ENCODE peak calls at places on chromosomes 11 and 22, in five cellular contexts. S is CD8-positive, alpha-beta memory T cell; C is psoas muscle; N is GM06990; J is heart right ventricle. P is an unnamed sample.

GRCh38 chr22:46162771-46163170 is 12.4 kb downstream of the PPARA start:
- DNase-seq in S (no peak), C (no peak), N (no peak), J (no peak), P (no peak)

GRCh38 chr11:121418625-121419114 is 33.4 kb upstream of the SORL1 start:
- DNase-seq in S (peak), C (no peak), N (no peak), J (peak), P (no peak)

GRCh38 chr11:61911124-61911700 is 6.2 kb downstream of the RAB3IL1 start:
- DNase-seq in S (no peak), C (no peak), N (no peak), J (no peak), P (no peak)

GRCh38 chr11:73818838-73819237 is 31.2 kb downstream of the MRPL48 start:
- DNase-seq in S (no peak), C (no peak), N (no peak), J (no peak), P (no peak)

GRCh38 chr22:46652081-46652929 is 32.1 kb downstream of the GRAMD4 start:
- DNase-seq in S (no peak), C (peak), N (no peak), J (peak), P (no peak)

GRCh38 chr11:117931331-117931950 is 2.2 kb upstream of the TMPRSS13 start:
- DNase-seq in S (no peak), C (no peak), N (no peak), J (no peak), P (no peak)

GRCh38 chr11:74035264-74035663 is 26.4 kb upstream of the UCP3 start:
- DNase-seq in S (no peak), C (no peak), N (no peak), J (no peak), P (no peak)

GRCh38 chr11:95522871-95523270 is 266.7 kb downstream of the FAM76B start:
- DNase-seq in S (no peak), C (no peak), N (no peak), J (no peak), P (no peak)

GRCh38 chr11:72856551-72857342 is 42.5 kb downstream of the ATG16L2 start:
- DNase-seq in S (no peak), C (no peak), N (no peak), J (no peak), P (no peak)

GRCh38 chr11:130533113-130533803 is 84.8 kb downstream of the ADAMTS15 start:
- DNase-seq in S (no peak), C (no peak), N (no peak), J (no peak), P (no peak)

GRCh38 chr11:85627332-85627997 is at the start of gene DLG2:
- DNase-seq in S (peak), C (no peak), N (no peak), J (peak), P (no peak)

GRCh38 chr11:74072286-74072685 is 63.4 kb upstream of the UCP3 start:
- DNase-seq in S (no peak), C (no peak), N (peak), J (no peak), P (no peak)

GRCh38 chr11:61545341-61545740 is 35.5 kb downstream of the SYT7 start:
- DNase-seq in S (no peak), C (no peak), N (no peak), J (no peak), P (no peak)

GRCh38 chr11:68843052-68843561 is 1.4 kb upstream of the CPT1A start:
- DNase-seq in S (peak), C (no peak), N (peak), J (peak), P (no peak)
- H3K4me3 ChIP-seq in S (peak), C (peak), N (peak), J (peak), P (peak)

GRCh38 chr11:76975513-76975912 is 58.7 kb upstream of the B3GNT6 start:
- DNase-seq in S (no peak), C (no peak), N (no peak), J (no peak), P (no peak)

GRCh38 chr11:76977791-76978190 is 56.4 kb upstream of the B3GNT6 start:
- DNase-seq in S (no peak), C (no peak), N (no peak), J (no peak), P (no peak)

GRCh38 chr11:76978818-76979217 is 55.4 kb upstream of the B3GNT6 start:
- DNase-seq in S (no peak), C (no peak), N (no peak), J (peak), P (no peak)

GRCh38 chr11:76980196-76980595 is 54.0 kb upstream of the B3GNT6 start:
- DNase-seq in S (no peak), C (no peak), N (no peak), J (no peak), P (no peak)

DNA sequence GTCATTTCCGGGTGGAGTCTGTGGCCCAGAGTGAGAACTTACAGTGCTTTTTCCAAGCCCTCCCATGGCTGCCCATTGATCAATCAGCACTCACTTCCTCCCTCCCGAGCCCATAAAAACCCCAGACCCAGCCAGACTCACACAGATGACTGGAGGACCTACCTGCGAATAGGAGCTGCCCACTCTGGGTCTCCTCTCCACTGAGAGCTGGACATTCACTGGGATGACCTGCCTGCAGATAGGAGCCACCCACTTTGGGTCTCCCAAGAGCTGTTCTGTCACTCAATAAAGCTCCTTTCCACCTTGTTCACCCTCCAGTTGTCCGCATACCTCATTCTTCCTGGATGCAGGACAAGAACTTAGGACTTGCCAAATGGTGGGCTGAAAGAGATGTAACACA is 56.0 kb upstream of the B3GNT6 start:
- DNase-seq in S (no peak), C (no peak), N (no peak), J (no peak), P (no peak)
- H3K4me3 ChIP-seq in S (no peak), C (no peak), N (no peak), J (no peak), P (no peak)

GRCh38 chr11:14519692-14520085 is 497 bp downstream of the PSMA1 start:
- DNase-seq in S (no peak), C (no peak), N (no peak), J (no peak), P (no peak)
- H3K4me3 ChIP-seq in S (peak), C (peak), N (peak), J (peak), P (peak)

GRCh38 chr11:36411202-36411640 is 98.9 kb downstream of the TRAF6 start:
- DNase-seq in S (no peak), C (no peak), N (peak), J (peak), P (no peak)
- H3K4me3 ChIP-seq in S (no peak), C (no peak), N (no peak), J (peak), P (no peak)

DNA sequence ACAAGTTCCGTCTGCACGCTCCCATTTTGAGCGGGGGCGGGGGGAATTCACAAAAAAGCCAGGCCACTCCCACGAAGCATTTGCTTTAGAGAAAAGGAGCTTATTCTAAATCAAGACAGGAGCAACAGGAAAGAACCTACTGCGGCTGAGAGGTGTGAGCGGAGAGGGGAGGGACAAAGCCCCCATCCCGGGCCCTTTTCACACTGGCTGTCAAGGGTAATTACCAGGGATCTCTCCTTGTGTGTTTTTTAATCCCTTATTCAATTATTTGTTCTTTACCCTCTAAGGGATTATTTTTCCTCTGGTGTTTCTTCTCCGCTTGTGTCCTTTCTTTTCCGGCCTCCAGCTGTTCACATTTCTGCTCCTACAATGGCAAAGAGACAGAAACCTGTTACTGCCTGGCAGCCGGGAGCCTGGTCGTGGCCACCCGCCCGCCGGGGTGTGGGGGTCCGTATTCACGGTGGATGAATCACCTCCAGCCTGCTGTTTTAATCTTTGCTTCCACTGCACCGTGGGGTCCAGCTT is 61.5 kb upstream of the FADD start:
- DNase-seq in S (no peak), C (no peak), N (no peak), J (peak), P (no peak)
- H3K4me3 ChIP-seq in S (no peak), C (no peak), N (no peak), J (no peak), P (peak)

DNA sequence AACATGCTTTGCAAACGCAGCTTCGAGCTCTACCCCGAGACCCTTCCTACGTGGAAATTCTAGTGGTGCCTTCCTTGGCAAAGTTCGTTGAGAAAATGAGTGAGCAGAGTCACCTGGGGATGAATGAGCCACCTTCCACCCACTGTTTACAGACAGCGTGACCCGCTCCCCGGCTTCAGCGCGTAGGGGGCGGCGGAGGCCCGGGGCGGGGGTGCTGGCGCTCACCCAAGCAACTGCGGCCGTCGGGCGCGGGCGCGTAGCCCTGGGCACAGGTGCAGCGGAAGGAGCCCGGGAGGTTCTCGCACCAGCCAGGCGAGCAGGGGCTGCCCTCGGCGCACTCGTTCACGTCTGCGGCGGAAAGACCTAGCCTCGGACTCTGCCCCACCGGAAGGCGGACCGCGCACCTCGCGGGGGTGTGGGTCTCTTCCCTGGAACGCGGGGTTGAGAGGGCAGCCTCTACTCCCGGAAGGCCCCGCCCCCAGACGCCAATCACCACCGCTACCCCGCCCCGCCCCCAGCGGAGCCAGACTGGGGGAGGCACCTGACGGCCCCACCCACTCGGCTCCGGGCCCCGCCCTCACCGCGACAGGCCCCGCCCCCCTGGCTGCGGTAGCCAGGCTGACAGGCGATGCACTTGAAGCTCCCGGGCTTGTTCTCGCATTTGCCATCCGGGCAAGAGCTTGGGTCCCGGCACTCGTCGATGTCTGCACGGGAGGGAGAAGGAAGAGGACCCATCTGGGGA is 11.8 kb downstream of the LTBP3 start:
- DNase-seq in S (peak), C (peak), N (peak), J (peak), P (peak)
- H3K4me3 ChIP-seq in S (peak), C (no peak), N (peak), J (peak), P (peak)

GRCh38 chr11:11279956-11280689 is 72.9 kb downstream of the CSNK2A3 start:
- DNase-seq in S (no peak), C (no peak), N (no peak), J (no peak), P (no peak)

GRCh38 chr11:11281626-11282025 is 71.4 kb downstream of the CSNK2A3 start:
- DNase-seq in S (no peak), C (no peak), N (no peak), J (peak), P (no peak)

GRCh38 chr11:11284481-11284880 is 68.6 kb downstream of the CSNK2A3 start:
- DNase-seq in S (no peak), C (no peak), N (no peak), J (no peak), P (no peak)

DNA sequence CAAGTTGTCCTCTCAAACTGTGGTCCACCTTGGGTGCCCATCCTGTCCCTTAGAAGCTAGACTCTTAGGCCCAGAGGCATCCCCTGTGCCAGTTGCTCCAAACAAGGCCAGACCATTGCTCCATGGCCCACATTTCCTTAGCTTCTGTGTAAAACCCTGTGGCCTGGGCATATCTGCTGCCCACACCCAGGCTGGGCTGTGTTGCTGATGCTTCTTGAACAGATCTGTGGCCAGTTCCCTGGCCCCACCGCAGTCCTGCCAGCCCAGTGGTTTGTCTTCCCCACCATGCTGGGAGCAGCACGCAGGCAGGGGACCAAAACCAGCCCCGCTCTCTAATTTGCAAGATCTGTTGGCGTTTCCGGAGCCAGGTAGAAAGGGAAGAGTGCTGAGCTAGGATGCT is 72.2 kb downstream of the CSNK2A3 start:
- DNase-seq in S (no peak), C (no peak), N (no peak), J (no peak), P (no peak)
- H3K4me3 ChIP-seq in S (no peak), C (no peak), N (no peak), J (no peak), P (no peak)

DNA sequence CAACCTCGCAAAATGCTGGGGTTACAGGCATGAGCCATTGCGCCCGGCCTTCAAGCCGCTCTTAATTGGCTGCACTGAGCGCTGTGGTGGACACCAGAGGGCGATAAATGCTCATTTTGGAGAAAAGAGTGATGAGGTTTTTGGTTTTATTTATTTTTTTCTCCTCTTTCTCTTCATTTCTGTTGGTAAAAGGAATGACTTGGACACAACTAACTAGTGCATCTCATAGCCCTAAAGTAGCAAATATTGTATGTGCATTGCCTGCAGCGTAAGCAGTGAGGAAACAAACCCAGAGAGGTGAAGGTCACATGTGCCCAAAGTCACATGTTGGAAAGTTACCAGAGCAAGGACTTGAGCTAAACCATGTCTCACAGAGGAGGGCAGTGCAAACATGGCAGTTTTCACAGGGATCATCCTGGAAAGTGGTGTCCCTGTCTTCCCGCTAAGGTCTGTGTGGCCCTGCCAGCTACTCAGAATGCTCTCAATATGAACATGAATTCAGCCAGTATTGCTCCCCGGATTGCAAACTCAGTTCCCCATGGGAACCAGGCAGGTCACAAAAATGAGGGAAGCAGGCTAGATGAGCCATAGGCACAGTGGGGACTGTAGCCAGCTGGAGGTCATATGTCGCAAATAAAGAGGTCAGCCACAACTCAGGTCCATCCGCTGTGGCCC is 8.6 kb upstream of the CD82 start:
- DNase-seq in S (peak), C (peak), N (no peak), J (peak), P (no peak)
- H3K4me3 ChIP-seq in S (no peak), C (no peak), N (no peak), J (no peak), P (no peak)

P was measured in esophagus squamous epithelium.